ENCODE peak calls at places on chromosomes 1 and 21, in seven cellular contexts. One of them, this sample, is unnamed.
A peak's percentile ranks its signal among the peaks of the same experiment; 100 is the strongest.

GRCh38 chr1:203425668-203425999 is 50.0 kb upstream of the PRELP start:
- DNase-seq in HFF-Myc: no peak
- DNase-seq in AG10803: no peak
- DNase-seq in CD4-positive, alpha-beta memory T cell: no peak
- DNase-seq in stimulated activated CD4-positive, alpha-beta T cell treated with anti-CD3 and anti-CD28 coated beads, Interleukin-2, amount 100 ng/mL, for 48 hours: no peak
- DNase-seq in CD8-positive, alpha-beta T cell: no peak
- DNase-seq in heart left ventricle: no peak
- DNase-seq in this sample: no peak

GRCh38 chr1:68010543-68010942 is 39.9 kb downstream of the DIRAS3 start:
- DNase-seq in CD4-positive, alpha-beta memory T cell: no peak
- DNase-seq in heart left ventricle: no peak
- DNase-seq in CD8-positive, alpha-beta T cell: no peak
- DNase-seq in HFF-Myc: no peak
- DNase-seq in stimulated activated CD4-positive, alpha-beta T cell treated with anti-CD3 and anti-CD28 coated beads, Interleukin-2, amount 100 ng/mL, for 48 hours: no peak
- DNase-seq in AG10803: no peak
- DNase-seq in this sample: no peak

GRCh38 chr1:5758859-5759578 is 233.2 kb downstream of the NPHP4 start:
- DNase-seq in CD8-positive, alpha-beta T cell: no peak
- DNase-seq in AG10803: no peak
- DNase-seq in stimulated activated CD4-positive, alpha-beta T cell treated with anti-CD3 and anti-CD28 coated beads, Interleukin-2, amount 100 ng/mL, for 48 hours: no peak
- DNase-seq in heart left ventricle: no peak
- DNase-seq in HFF-Myc: no peak
- DNase-seq in CD4-positive, alpha-beta memory T cell: no peak
- DNase-seq in this sample: no peak

GRCh38 chr1:46081620-46082019 is 50.8 kb downstream of the PIK3R3 start:
- DNase-seq in heart left ventricle: no peak
- DNase-seq in CD4-positive, alpha-beta memory T cell: no peak
- DNase-seq in CD8-positive, alpha-beta T cell: no peak
- DNase-seq in HFF-Myc: no peak
- DNase-seq in stimulated activated CD4-positive, alpha-beta T cell treated with anti-CD3 and anti-CD28 coated beads, Interleukin-2, amount 100 ng/mL, for 48 hours: no peak
- DNase-seq in AG10803: no peak
- DNase-seq in this sample: no peak

GRCh38 chr1:167120899-167121298 is 27.0 kb downstream of the STYXL2 start:
- DNase-seq in CD8-positive, alpha-beta T cell: no peak
- DNase-seq in HFF-Myc: no peak
- DNase-seq in AG10803: no peak
- DNase-seq in CD4-positive, alpha-beta memory T cell: no peak
- DNase-seq in heart left ventricle: no peak
- DNase-seq in stimulated activated CD4-positive, alpha-beta T cell treated with anti-CD3 and anti-CD28 coated beads, Interleukin-2, amount 100 ng/mL, for 48 hours: no peak
- DNase-seq in this sample: no peak

GRCh38 chr1:68218485-68218884 is 13.8 kb downstream of the WLS start:
- DNase-seq in CD8-positive, alpha-beta T cell: no peak
- DNase-seq in stimulated activated CD4-positive, alpha-beta T cell treated with anti-CD3 and anti-CD28 coated beads, Interleukin-2, amount 100 ng/mL, for 48 hours: no peak
- DNase-seq in HFF-Myc: no peak
- DNase-seq in heart left ventricle: no peak
- DNase-seq in AG10803: no peak
- DNase-seq in CD4-positive, alpha-beta memory T cell: no peak
- DNase-seq in this sample: no peak

GRCh38 chr1:226276077-226276682 is 32.8 kb downstream of the LIN9 start:
- DNase-seq in HFF-Myc: no peak
- DNase-seq in CD8-positive, alpha-beta T cell: no peak
- DNase-seq in CD4-positive, alpha-beta memory T cell: no peak
- DNase-seq in heart left ventricle: no peak
- DNase-seq in AG10803: no peak
- DNase-seq in stimulated activated CD4-positive, alpha-beta T cell treated with anti-CD3 and anti-CD28 coated beads, Interleukin-2, amount 100 ng/mL, for 48 hours: no peak
- DNase-seq in this sample: no peak

GRCh38 chr1:41902125-41902524 is 16.6 kb downstream of the HIVEP3 start:
- DNase-seq in CD8-positive, alpha-beta T cell: no peak
- DNase-seq in CD4-positive, alpha-beta memory T cell: no peak
- DNase-seq in AG10803: peak; percentile 79
- DNase-seq in HFF-Myc: no peak
- DNase-seq in stimulated activated CD4-positive, alpha-beta T cell treated with anti-CD3 and anti-CD28 coated beads, Interleukin-2, amount 100 ng/mL, for 48 hours: no peak
- DNase-seq in heart left ventricle: no peak
- DNase-seq in this sample: no peak

GRCh38 chr1:41340655-41341364 is 20.4 kb upstream of the FOXO6 start:
- DNase-seq in HFF-Myc: no peak
- DNase-seq in CD8-positive, alpha-beta T cell: no peak
- DNase-seq in CD4-positive, alpha-beta memory T cell: no peak
- DNase-seq in heart left ventricle: no peak
- DNase-seq in AG10803: no peak
- DNase-seq in stimulated activated CD4-positive, alpha-beta T cell treated with anti-CD3 and anti-CD28 coated beads, Interleukin-2, amount 100 ng/mL, for 48 hours: no peak
- DNase-seq in this sample: no peak

GRCh38 chr1:165481820-165482532 is 37.0 kb upstream of the RXRG start:
- DNase-seq in heart left ventricle: peak; percentile 47
- DNase-seq in CD4-positive, alpha-beta memory T cell: no peak
- DNase-seq in AG10803: peak; percentile 82
- DNase-seq in CD8-positive, alpha-beta T cell: no peak
- DNase-seq in HFF-Myc: peak; percentile 95
- DNase-seq in stimulated activated CD4-positive, alpha-beta T cell treated with anti-CD3 and anti-CD28 coated beads, Interleukin-2, amount 100 ng/mL, for 48 hours: no peak
- DNase-seq in this sample: peak; percentile 23

GRCh38 chr1:200951016-200951415 is 56.3 kb downstream of the INAVA start:
- DNase-seq in heart left ventricle: no peak
- DNase-seq in CD8-positive, alpha-beta T cell: no peak
- DNase-seq in stimulated activated CD4-positive, alpha-beta T cell treated with anti-CD3 and anti-CD28 coated beads, Interleukin-2, amount 100 ng/mL, for 48 hours: no peak
- DNase-seq in HFF-Myc: no peak
- DNase-seq in CD4-positive, alpha-beta memory T cell: no peak
- DNase-seq in AG10803: peak; percentile 3
- DNase-seq in this sample: no peak

GRCh38 chr1:151964510-151964909 is 29.1 kb downstream of the S100A10 start:
- DNase-seq in CD4-positive, alpha-beta memory T cell: no peak
- DNase-seq in heart left ventricle: no peak
- DNase-seq in AG10803: no peak
- DNase-seq in CD8-positive, alpha-beta T cell: no peak
- DNase-seq in HFF-Myc: no peak
- DNase-seq in stimulated activated CD4-positive, alpha-beta T cell treated with anti-CD3 and anti-CD28 coated beads, Interleukin-2, amount 100 ng/mL, for 48 hours: no peak
- DNase-seq in this sample: no peak

GRCh38 chr1:163170331-163170730 is 32.4 kb downstream of the RGS5 start:
- DNase-seq in HFF-Myc: no peak
- DNase-seq in CD4-positive, alpha-beta memory T cell: no peak
- DNase-seq in AG10803: peak; percentile 77
- DNase-seq in heart left ventricle: no peak
- DNase-seq in CD8-positive, alpha-beta T cell: no peak
- DNase-seq in stimulated activated CD4-positive, alpha-beta T cell treated with anti-CD3 and anti-CD28 coated beads, Interleukin-2, amount 100 ng/mL, for 48 hours: no peak
- DNase-seq in this sample: no peak

GRCh38 chr1:31571340-31572295 is 4.7 kb upstream of the TINAGL1 start:
- DNase-seq in AG10803: no peak
- DNase-seq in stimulated activated CD4-positive, alpha-beta T cell treated with anti-CD3 and anti-CD28 coated beads, Interleukin-2, amount 100 ng/mL, for 48 hours: no peak
- DNase-seq in HFF-Myc: no peak
- DNase-seq in CD8-positive, alpha-beta T cell: no peak
- DNase-seq in CD4-positive, alpha-beta memory T cell: no peak
- DNase-seq in heart left ventricle: no peak
- DNase-seq in this sample: no peak

GRCh38 chr1:101996830-101997485 is at the start of gene OLFM3:
- DNase-seq in CD8-positive, alpha-beta T cell: no peak
- DNase-seq in CD4-positive, alpha-beta memory T cell: no peak
- DNase-seq in HFF-Myc: no peak
- DNase-seq in heart left ventricle: no peak
- DNase-seq in AG10803: no peak
- DNase-seq in stimulated activated CD4-positive, alpha-beta T cell treated with anti-CD3 and anti-CD28 coated beads, Interleukin-2, amount 100 ng/mL, for 48 hours: no peak
- DNase-seq in this sample: no peak

GRCh38 chr1:85313888-85314696 is 37.7 kb upstream of the BCL10 start:
- DNase-seq in CD4-positive, alpha-beta memory T cell: no peak
- DNase-seq in stimulated activated CD4-positive, alpha-beta T cell treated with anti-CD3 and anti-CD28 coated beads, Interleukin-2, amount 100 ng/mL, for 48 hours: no peak
- DNase-seq in HFF-Myc: peak; percentile 88
- DNase-seq in AG10803: peak; percentile 98
- DNase-seq in CD8-positive, alpha-beta T cell: no peak
- DNase-seq in heart left ventricle: peak; percentile 51
- DNase-seq in this sample: no peak

GRCh38 chr1:1004780-1005697 is 5.1 kb upstream of the HES4 start:
- DNase-seq in CD8-positive, alpha-beta T cell: no peak
- DNase-seq in HFF-Myc: no peak
- DNase-seq in heart left ventricle: peak; percentile 48
- DNase-seq in AG10803: peak; percentile 62
- DNase-seq in stimulated activated CD4-positive, alpha-beta T cell treated with anti-CD3 and anti-CD28 coated beads, Interleukin-2, amount 100 ng/mL, for 48 hours: no peak
- DNase-seq in CD4-positive, alpha-beta memory T cell: no peak
- DNase-seq in this sample: no peak

GRCh38 chr21:16956824-16957223 is 556.0 kb upstream of the CXADR start:
- DNase-seq in CD8-positive, alpha-beta T cell: no peak
- DNase-seq in stimulated activated CD4-positive, alpha-beta T cell treated with anti-CD3 and anti-CD28 coated beads, Interleukin-2, amount 100 ng/mL, for 48 hours: no peak
- DNase-seq in CD4-positive, alpha-beta memory T cell: no peak
- DNase-seq in AG10803: no peak
- DNase-seq in heart left ventricle: no peak
- DNase-seq in HFF-Myc: no peak
- DNase-seq in this sample: no peak

GRCh38 chr1:208177656-208178055 is 66.5 kb downstream of the PLXNA2 start:
- DNase-seq in heart left ventricle: no peak
- DNase-seq in CD4-positive, alpha-beta memory T cell: no peak
- DNase-seq in stimulated activated CD4-positive, alpha-beta T cell treated with anti-CD3 and anti-CD28 coated beads, Interleukin-2, amount 100 ng/mL, for 48 hours: no peak
- DNase-seq in CD8-positive, alpha-beta T cell: no peak
- DNase-seq in HFF-Myc: no peak
- DNase-seq in AG10803: no peak
- DNase-seq in this sample: no peak

GRCh38 chr1:190344454-190344853 is 133.2 kb downstream of the BRINP3 start:
- DNase-seq in HFF-Myc: no peak
- DNase-seq in stimulated activated CD4-positive, alpha-beta T cell treated with anti-CD3 and anti-CD28 coated beads, Interleukin-2, amount 100 ng/mL, for 48 hours: no peak
- DNase-seq in AG10803: no peak
- DNase-seq in heart left ventricle: no peak
- DNase-seq in CD4-positive, alpha-beta memory T cell: no peak
- DNase-seq in CD8-positive, alpha-beta T cell: no peak
- DNase-seq in this sample: no peak

GRCh38 chr1:35202048-35202719 is 9.2 kb upstream of the SFPQ start:
- DNase-seq in stimulated activated CD4-positive, alpha-beta T cell treated with anti-CD3 and anti-CD28 coated beads, Interleukin-2, amount 100 ng/mL, for 48 hours: peak; percentile 53
- DNase-seq in CD4-positive, alpha-beta memory T cell: peak; percentile 76
- DNase-seq in HFF-Myc: peak; percentile 67
- DNase-seq in AG10803: peak; percentile 81
- DNase-seq in CD8-positive, alpha-beta T cell: peak; percentile 50
- DNase-seq in heart left ventricle: peak; percentile 63
- DNase-seq in this sample: peak; percentile 39

GRCh38 chr1:91804546-91805023 is 81.4 kb downstream of the TGFBR3 start:
- DNase-seq in heart left ventricle: no peak
- DNase-seq in AG10803: peak; percentile 67
- DNase-seq in CD4-positive, alpha-beta memory T cell: peak; percentile 98
- DNase-seq in HFF-Myc: no peak
- DNase-seq in CD8-positive, alpha-beta T cell: peak; percentile 66
- DNase-seq in stimulated activated CD4-positive, alpha-beta T cell treated with anti-CD3 and anti-CD28 coated beads, Interleukin-2, amount 100 ng/mL, for 48 hours: peak; percentile 62
- DNase-seq in this sample: no peak

GRCh38 chr1:221824909-221825308 is 83.0 kb upstream of the DUSP10 start:
- DNase-seq in CD8-positive, alpha-beta T cell: no peak
- DNase-seq in heart left ventricle: no peak
- DNase-seq in CD4-positive, alpha-beta memory T cell: no peak
- DNase-seq in HFF-Myc: no peak
- DNase-seq in AG10803: no peak
- DNase-seq in stimulated activated CD4-positive, alpha-beta T cell treated with anti-CD3 and anti-CD28 coated beads, Interleukin-2, amount 100 ng/mL, for 48 hours: no peak
- DNase-seq in this sample: no peak

GRCh38 chr1:16250547-16251251 is 13.7 kb upstream of the CPLANE2 start:
- DNase-seq in CD8-positive, alpha-beta T cell: no peak
- DNase-seq in CD4-positive, alpha-beta memory T cell: no peak
- DNase-seq in heart left ventricle: no peak
- DNase-seq in HFF-Myc: no peak
- DNase-seq in AG10803: peak; percentile 84
- DNase-seq in stimulated activated CD4-positive, alpha-beta T cell treated with anti-CD3 and anti-CD28 coated beads, Interleukin-2, amount 100 ng/mL, for 48 hours: no peak
- DNase-seq in this sample: no peak

GRCh38 chr1:53395671-53396215 is 63.5 kb upstream of the DMRTB1 start:
- DNase-seq in HFF-Myc: no peak
- DNase-seq in heart left ventricle: no peak
- DNase-seq in CD8-positive, alpha-beta T cell: no peak
- DNase-seq in CD4-positive, alpha-beta memory T cell: no peak
- DNase-seq in stimulated activated CD4-positive, alpha-beta T cell treated with anti-CD3 and anti-CD28 coated beads, Interleukin-2, amount 100 ng/mL, for 48 hours: no peak
- DNase-seq in AG10803: no peak
- DNase-seq in this sample: no peak

GRCh38 chr1:221728037-221728505 is 13.8 kb downstream of the DUSP10 start:
- DNase-seq in AG10803: no peak
- DNase-seq in CD8-positive, alpha-beta T cell: no peak
- DNase-seq in heart left ventricle: no peak
- DNase-seq in CD4-positive, alpha-beta memory T cell: no peak
- DNase-seq in stimulated activated CD4-positive, alpha-beta T cell treated with anti-CD3 and anti-CD28 coated beads, Interleukin-2, amount 100 ng/mL, for 48 hours: no peak
- DNase-seq in HFF-Myc: no peak
- DNase-seq in this sample: no peak

GRCh38 chr1:43348343-43348808 is 10.4 kb upstream of the CDC20 start:
- DNase-seq in CD4-positive, alpha-beta memory T cell: no peak
- DNase-seq in HFF-Myc: no peak
- DNase-seq in CD8-positive, alpha-beta T cell: no peak
- DNase-seq in stimulated activated CD4-positive, alpha-beta T cell treated with anti-CD3 and anti-CD28 coated beads, Interleukin-2, amount 100 ng/mL, for 48 hours: no peak
- DNase-seq in heart left ventricle: no peak
- DNase-seq in AG10803: no peak
- DNase-seq in this sample: no peak

GRCh38 chr21:46613391-46613790 is 8.5 kb upstream of the S100B start:
- DNase-seq in AG10803: no peak
- DNase-seq in heart left ventricle: no peak
- DNase-seq in CD8-positive, alpha-beta T cell: no peak
- DNase-seq in CD4-positive, alpha-beta memory T cell: no peak
- DNase-seq in stimulated activated CD4-positive, alpha-beta T cell treated with anti-CD3 and anti-CD28 coated beads, Interleukin-2, amount 100 ng/mL, for 48 hours: no peak
- DNase-seq in HFF-Myc: no peak
- DNase-seq in this sample: no peak

GRCh38 chr1:56287736-56288135 is 291.6 kb downstream of the PLPP3 start:
- DNase-seq in HFF-Myc: no peak
- DNase-seq in stimulated activated CD4-positive, alpha-beta T cell treated with anti-CD3 and anti-CD28 coated beads, Interleukin-2, amount 100 ng/mL, for 48 hours: no peak
- DNase-seq in heart left ventricle: no peak
- DNase-seq in CD8-positive, alpha-beta T cell: no peak
- DNase-seq in AG10803: no peak
- DNase-seq in CD4-positive, alpha-beta memory T cell: no peak
- DNase-seq in this sample: no peak

GRCh38 chr1:213281610-213282316 is 230.7 kb downstream of the RPS6KC1 start:
- DNase-seq in CD8-positive, alpha-beta T cell: no peak
- DNase-seq in CD4-positive, alpha-beta memory T cell: no peak
- DNase-seq in heart left ventricle: no peak
- DNase-seq in AG10803: no peak
- DNase-seq in HFF-Myc: no peak
- DNase-seq in stimulated activated CD4-positive, alpha-beta T cell treated with anti-CD3 and anti-CD28 coated beads, Interleukin-2, amount 100 ng/mL, for 48 hours: no peak
- DNase-seq in this sample: no peak

GRCh38 chr1:36303650-36304360 is 2.4 kb upstream of the SH3D21 start:
- DNase-seq in CD8-positive, alpha-beta T cell: no peak
- DNase-seq in HFF-Myc: no peak
- DNase-seq in AG10803: no peak
- DNase-seq in CD4-positive, alpha-beta memory T cell: no peak
- DNase-seq in stimulated activated CD4-positive, alpha-beta T cell treated with anti-CD3 and anti-CD28 coated beads, Interleukin-2, amount 100 ng/mL, for 48 hours: no peak
- DNase-seq in heart left ventricle: no peak
- DNase-seq in this sample: no peak

GRCh38 chr1:148160048-148160395 is 7.9 kb upstream of the NBPF11 start:
- DNase-seq in CD4-positive, alpha-beta memory T cell: no peak
- DNase-seq in HFF-Myc: no peak
- DNase-seq in AG10803: no peak
- DNase-seq in CD8-positive, alpha-beta T cell: no peak
- DNase-seq in stimulated activated CD4-positive, alpha-beta T cell treated with anti-CD3 and anti-CD28 coated beads, Interleukin-2, amount 100 ng/mL, for 48 hours: no peak
- DNase-seq in heart left ventricle: peak; percentile 5
- DNase-seq in this sample: no peak

GRCh38 chr21:38809170-38809878 is 3.6 kb downstream of the ETS2 start:
- DNase-seq in CD4-positive, alpha-beta memory T cell: no peak
- DNase-seq in CD8-positive, alpha-beta T cell: no peak
- DNase-seq in AG10803: no peak
- DNase-seq in stimulated activated CD4-positive, alpha-beta T cell treated with anti-CD3 and anti-CD28 coated beads, Interleukin-2, amount 100 ng/mL, for 48 hours: no peak
- DNase-seq in heart left ventricle: no peak
- DNase-seq in HFF-Myc: no peak
- DNase-seq in this sample: no peak

GRCh38 chr1:14678011-14678638 is 79.6 kb downstream of the KAZN start:
- DNase-seq in CD8-positive, alpha-beta T cell: no peak
- DNase-seq in heart left ventricle: no peak
- DNase-seq in AG10803: no peak
- DNase-seq in stimulated activated CD4-positive, alpha-beta T cell treated with anti-CD3 and anti-CD28 coated beads, Interleukin-2, amount 100 ng/mL, for 48 hours: no peak
- DNase-seq in HFF-Myc: no peak
- DNase-seq in CD4-positive, alpha-beta memory T cell: no peak
- DNase-seq in this sample: no peak

GRCh38 chr1:41935226-41935625 is 16.5 kb upstream of the HIVEP3 start:
- DNase-seq in CD4-positive, alpha-beta memory T cell: no peak
- DNase-seq in CD8-positive, alpha-beta T cell: no peak
- DNase-seq in heart left ventricle: no peak
- DNase-seq in HFF-Myc: peak; percentile 44
- DNase-seq in stimulated activated CD4-positive, alpha-beta T cell treated with anti-CD3 and anti-CD28 coated beads, Interleukin-2, amount 100 ng/mL, for 48 hours: no peak
- DNase-seq in AG10803: peak; percentile 86
- DNase-seq in this sample: no peak

GRCh38 chr1:25809929-25810328 is 9.8 kb upstream of the MTFR1L start:
- DNase-seq in CD4-positive, alpha-beta memory T cell: no peak
- DNase-seq in CD8-positive, alpha-beta T cell: no peak
- DNase-seq in heart left ventricle: no peak
- DNase-seq in AG10803: no peak
- DNase-seq in HFF-Myc: no peak
- DNase-seq in stimulated activated CD4-positive, alpha-beta T cell treated with anti-CD3 and anti-CD28 coated beads, Interleukin-2, amount 100 ng/mL, for 48 hours: no peak
- DNase-seq in this sample: no peak